ENCODE peak calls at places on chromosomes 6 and 20, in eight cellular contexts. J is smooth muscle cell of the brain vasculature, D is cardiac muscle cell, M is aorta, Z is NCI-H2081 treated with DMSO at 0.1 percent for 48 hours, G is GM03348, F is T-helper 2 cell, E is left cardiac atrium. W is an unnamed sample.

GRCh38 chr6:26273673-26274595 is 91.1 kb upstream of the BTN3A2 start:
- DNase-seq in J (no peak), D (peak; percentile 47), M (no peak), Z (no peak), G (peak; percentile 14), F (no peak), E (no peak), W (no peak)

GRCh38 chr20:50886184-50886790 is 45.0 kb downstream of the ADNP start:
- DNase-seq in J (no peak), D (no peak), M (no peak), Z (no peak), G (no peak), F (no peak), E (no peak), W (no peak)

GRCh38 chr20:44166477-44166876 is 20.5 kb downstream of the JPH2 start:
- DNase-seq in J (no peak), D (peak; percentile 42), M (peak; percentile 83), Z (no peak), G (peak; percentile 87), F (no peak), E (peak; percentile 46), W (no peak)

GRCh38 chr6:131163886-131164285 is 28.6 kb downstream of the AKAP7 start:
- DNase-seq in J (no peak), D (peak; percentile 82), M (no peak), Z (no peak), G (no peak), F (no peak), E (no peak), W (no peak)

GRCh38 chr20:25005661-25006060 is 13.1 kb upstream of the APMAP start:
- DNase-seq in J (no peak), D (no peak), M (no peak), Z (no peak), G (no peak), F (no peak), E (no peak), W (no peak)

GRCh38 chr6:3962897-3963296 is 113.7 kb downstream of the FAM50B start:
- DNase-seq in J (peak; percentile 88), D (peak; percentile 33), M (no peak), Z (no peak), G (no peak), F (no peak), E (no peak), W (no peak)

GRCh38 chr6:111871207-111871606 is 2.0 kb downstream of the FYN start:
- DNase-seq in J (no peak), D (no peak), M (no peak), Z (no peak), G (no peak), F (no peak), E (no peak), W (no peak)

GRCh38 chr6:142644866-142645265 is 300.1 kb downstream of the HIVEP2 start:
- DNase-seq in J (no peak), D (no peak), M (no peak), Z (no peak), G (no peak), F (no peak), E (no peak), W (no peak)

GRCh38 chr20:45779011-45779915 is 12.4 kb downstream of the WFDC3 start:
- DNase-seq in J (peak; percentile 81), D (peak; percentile 98), M (peak; percentile 94), Z (no peak), G (peak; percentile 91), F (no peak), E (peak; percentile 87), W (no peak)

GRCh38 chr6:19804362-19805145 is 32.6 kb upstream of the ID4 start:
- DNase-seq in J (peak; percentile 76), D (peak; percentile 99), M (peak; percentile 96), Z (peak; percentile 73), G (peak; percentile 97), F (no peak), E (peak; percentile 97), W (peak; percentile 84)

W was measured in NCI-H1417 treated with DMSO at 0.1 percent for 48 hours.